ENCODE peak calls at places on chromosome 2, in ten cellular contexts. D is cardiac muscle cell; O is adrenal gland; N is K562; J is ovary; I is CD8-positive, alpha-beta T cell; U is breast epithelium; Z is psoas muscle; E is tibial artery; C is neural progenitor cell. X is an unnamed sample.

GRCh38 chr2:28644760-28645159 is 106.9 kb upstream of the PPP1CB start:
- DNase-seq in D (no peak), O (no peak), N (no peak), J (peak; percentile 33), I (no peak), U (no peak), Z (no peak), E (no peak), C (no peak), X (no peak)

GRCh38 chr2:85266424-85267041 is 61.3 kb downstream of the TGOLN2 start:
- DNase-seq in D (peak; percentile 61), O (peak; percentile 87), N (peak; percentile 87), J (peak; percentile 85), I (peak; percentile 79), U (no peak), Z (peak; percentile 86), E (peak; percentile 59), C (peak; percentile 86), X (peak; percentile 69)

GRCh38 chr2:98473995-98474780 is 29.5 kb downstream of the INPP4A start:
- DNase-seq in D (no peak), O (no peak), N (no peak), J (no peak), I (no peak), U (no peak), Z (no peak), E (no peak), C (no peak), X (no peak)

GRCh38 chr2:168336786-168337388 is 89.5 kb upstream of the STK39 start:
- DNase-seq in D (peak; percentile 57), O (no peak), N (no peak), J (no peak), I (peak; percentile 64), U (peak; percentile 62), Z (no peak), E (no peak), C (peak; percentile 32), X (no peak)

GRCh38 chr2:238092486-238093035 is 7.6 kb upstream of the ESPNL start:
- DNase-seq in D (no peak), O (no peak), N (no peak), J (no peak), I (peak; percentile 27), U (no peak), Z (peak; percentile 24), E (no peak), C (no peak), X (no peak)

GRCh38 chr2:177783835-177784448 is 288.6 kb downstream of the PDE11A start:
- DNase-seq in D (no peak), O (no peak), N (no peak), J (no peak), I (no peak), U (no peak), Z (no peak), E (no peak), C (no peak), X (no peak)

GRCh38 chr2:20599861-20600461 is 50.9 kb downstream of the HS1BP3 start:
- DNase-seq in D (no peak), O (peak; percentile 35), N (no peak), J (peak; percentile 31), I (no peak), U (peak; percentile 22), Z (peak; percentile 45), E (peak; percentile 18), C (peak; percentile 82), X (peak; percentile 16)

GRCh38 chr2:204019572-204020501 is 83.3 kb downstream of the ICOS start:
- DNase-seq in D (no peak), O (no peak), N (no peak), J (no peak), I (no peak), U (no peak), Z (no peak), E (no peak), C (no peak), X (no peak)

GRCh38 chr2:19796036-19796703 is 105.6 kb downstream of the TTC32 start:
- DNase-seq in D (no peak), O (no peak), N (no peak), J (no peak), I (no peak), U (no peak), Z (no peak), E (no peak), C (no peak), X (no peak)

GRCh38 chr2:25340340-25340886 is 1.3 kb downstream of the DNMT3A start:
- DNase-seq in D (peak; percentile 48), O (peak; percentile 61), N (peak; percentile 65), J (peak; percentile 78), I (no peak), U (no peak), Z (peak; percentile 75), E (no peak), C (peak; percentile 31), X (peak; percentile 42)

GRCh38 chr2:201704536-201704935 is 6.1 kb upstream of the MPP4 start:
- DNase-seq in D (no peak), O (no peak), N (no peak), J (no peak), I (no peak), U (no peak), Z (no peak), E (no peak), C (no peak), X (no peak)

DNA sequence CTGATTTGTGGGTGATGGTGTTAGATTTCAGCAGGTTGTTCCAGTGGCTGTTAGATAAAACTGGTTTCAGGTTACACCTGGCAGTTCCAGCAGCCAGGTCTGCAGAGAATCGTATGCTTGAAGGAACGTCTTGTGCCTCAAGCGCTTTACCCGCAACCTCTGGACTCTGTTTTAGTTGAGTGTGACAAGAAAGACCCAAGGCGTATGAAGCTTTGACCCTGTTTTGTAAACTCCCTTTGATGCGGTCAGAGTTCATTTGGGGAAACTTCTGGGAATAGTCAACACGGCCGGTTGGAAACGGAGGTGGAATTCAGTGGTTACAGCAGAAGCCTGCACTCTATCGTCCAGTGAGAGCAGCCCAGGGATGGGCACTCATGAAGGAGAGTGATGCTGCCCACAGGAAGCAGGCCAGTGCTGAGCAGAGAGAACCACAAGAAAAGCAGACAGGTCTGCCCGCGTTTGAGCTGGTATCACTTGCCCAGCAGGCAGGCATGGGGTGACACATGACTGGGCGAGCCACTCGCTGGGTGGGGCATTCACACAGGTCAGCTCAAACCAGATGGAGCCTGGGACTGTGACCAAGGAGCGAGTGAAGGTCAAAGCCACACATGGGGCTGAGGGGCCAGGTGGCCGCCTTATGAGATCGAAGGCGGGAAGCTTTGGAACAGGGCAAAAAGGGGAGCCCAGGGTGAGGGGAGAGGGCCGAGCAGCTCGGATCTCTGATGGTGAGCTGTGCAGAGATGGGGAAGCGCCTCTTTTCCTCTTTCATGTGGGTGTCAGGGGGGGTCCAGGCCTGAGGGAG is 99.6 kb upstream of the MBOAT2 start:
- DNase-seq in D (peak; percentile 27), O (no peak), N (no peak), J (peak; percentile 53), I (no peak), U (no peak), Z (no peak), E (no peak), C (peak; percentile 39), X (no peak)
- TF ChIP-seq CTCF in D (no peak), O (no peak), N (no peak), J (no peak), I (no peak), U (no peak), Z (no peak), E (no peak), C (no peak), X (no peak)

GRCh38 chr2:128008089-128008672 is 19.7 kb downstream of the SAP130 start:
- DNase-seq in D (no peak), O (no peak), N (no peak), J (no peak), I (no peak), U (no peak), Z (no peak), E (no peak), C (no peak), X (no peak)
- H3K36me3 ChIP-seq in D (peaks cover 69% of the 10 kb centered on the region), O (no peaks in the 10 kb centered on the region), N (peaks cover 91% of the 10 kb centered on the region), J (no peaks in the 10 kb centered on the region), I (peaks cover 61% of the 10 kb centered on the region), U (peaks cover 3% of the 10 kb centered on the region), Z (peaks cover 20% of the 10 kb centered on the region), E (peaks cover 80% of the 10 kb centered on the region), C (peaks cover 26% of the 10 kb centered on the region), X (no peaks in the 10 kb centered on the region)

GRCh38 chr2:3785220-3785889 is 82.0 kb downstream of the DCDC2C start:
- DNase-seq in D (peak; percentile 63), O (no peak), N (no peak), J (no peak), I (no peak), U (no peak), Z (no peak), E (no peak), C (no peak), X (no peak)
- TF ChIP-seq CTCF in D (no peak), O (no peak), N (no peak), J (no peak), I (no peak), U (no peak), Z (no peak), E (no peak), C (peak; percentile 11), X (no peak)

GRCh38 chr2:235044501-235045271 is 92.9 kb downstream of the SH3BP4 start:
- DNase-seq in D (no peak), O (no peak), N (no peak), J (no peak), I (no peak), U (no peak), Z (no peak), E (no peak), C (no peak), X (no peak)

GRCh38 chr2:235041918-235042575 is 90.2 kb downstream of the SH3BP4 start:
- DNase-seq in D (no peak), O (no peak), N (no peak), J (peak; percentile 8), I (no peak), U (no peak), Z (no peak), E (no peak), C (no peak), X (no peak)

GRCh38 chr2:235045336-235045972 is 93.6 kb downstream of the SH3BP4 start:
- DNase-seq in D (no peak), O (no peak), N (no peak), J (no peak), I (no peak), U (no peak), Z (no peak), E (no peak), C (no peak), X (no peak)

GRCh38 chr2:235042576-235043515 is 91.0 kb downstream of the SH3BP4 start:
- DNase-seq in D (no peak), O (no peak), N (peak; percentile 11), J (peak; percentile 23), I (no peak), U (no peak), Z (no peak), E (no peak), C (no peak), X (no peak)

DNA sequence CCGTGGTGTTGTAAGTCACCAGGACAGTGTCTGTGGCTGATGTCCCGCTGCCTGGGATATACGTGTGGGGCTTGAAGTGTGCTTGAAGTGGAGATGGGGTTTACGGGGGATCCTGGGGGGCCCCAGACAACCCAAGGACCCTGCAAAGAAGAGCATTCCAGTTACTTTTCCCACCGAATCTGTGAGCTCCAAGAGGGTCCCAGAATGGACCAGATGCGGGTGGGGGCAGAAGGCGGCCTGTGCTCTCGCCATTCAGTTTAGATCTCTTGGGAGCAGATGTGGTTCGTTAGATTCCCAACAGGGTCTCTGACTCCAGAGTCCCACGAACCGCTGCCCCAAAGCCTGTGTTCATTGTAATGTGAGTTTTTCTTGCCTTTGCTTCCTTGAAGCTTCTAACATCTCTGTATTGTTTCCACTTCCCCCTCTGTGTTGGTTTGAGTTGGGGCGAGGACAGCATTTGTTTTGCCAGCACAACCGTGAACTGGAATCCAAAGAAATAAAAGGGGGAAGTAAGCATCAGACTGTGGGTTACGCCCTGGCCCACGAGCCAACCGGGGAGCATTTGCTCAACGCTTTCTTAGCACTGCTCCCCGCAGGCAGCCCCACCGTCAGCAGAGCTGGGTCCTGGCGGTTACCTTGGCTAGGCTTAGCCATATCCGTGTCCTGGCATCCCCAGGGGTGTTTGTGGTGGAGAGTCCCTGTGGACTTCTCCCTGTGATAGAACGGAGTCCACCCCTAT is 92.1 kb downstream of the SH3BP4 start:
- DNase-seq in D (no peak), O (no peak), N (no peak), J (no peak), I (no peak), U (no peak), Z (no peak), E (peak; percentile 67), C (no peak), X (no peak)
- H3K36me3 ChIP-seq in D (peaks cover 24% of the 10 kb centered on the region), O (no peaks in the 10 kb centered on the region), N (no peaks in the 10 kb centered on the region), J (no peaks in the 10 kb centered on the region), I (no peaks in the 10 kb centered on the region), U (peaks cover 9% of the 10 kb centered on the region), Z (no peaks in the 10 kb centered on the region), E (peaks cover 27% of the 10 kb centered on the region), C (no peaks in the 10 kb centered on the region), X (no peaks in the 10 kb centered on the region)

X was measured in uterus.